ENCODE peak calls at places on chromosomes 3 and 15, in four cellular contexts. Y, J, K and Z are unnamed samples.

GRCh38 chr3:48428863-48429415 is 947 bp downstream of the PLXNB1 start:
- DNase-seq in J (no peak), K (peak), Y (peak), Z (no peak)

GRCh38 chr3:69012111-69012835 is 1.2 kb downstream of the EOGT start:
- DNase-seq in Y (peak), J (peak), K (peak), Z (peak)

GRCh38 chr3:64977308-64978100 is 289.7 kb upstream of the ADAMTS9 start:
- DNase-seq in J (peak), Y (no peak), K (no peak), Z (no peak)

GRCh38 chr15:69092159-69092558 is 68.3 kb upstream of the GLCE start:
- DNase-seq in Y (no peak), K (no peak), J (no peak), Z (no peak)

GRCh38 chr3:138059261-138059660 is 49.3 kb downstream of the CLDN18 start:
- DNase-seq in K (no peak), J (no peak), Y (no peak), Z (no peak)

GRCh38 chr15:39472661-39473657 is 107.9 kb upstream of the THBS1 start:
- DNase-seq in J (peak), K (no peak), Y (no peak), Z (peak)

GRCh38 chr3:124315215-124316033 is 323.5 kb upstream of the ROPN1 start:
- DNase-seq in Y (no peak), K (no peak), J (no peak), Z (peak)

GRCh38 chr3:28598165-28598564 is 249.5 kb upstream of the AZI2 start:
- DNase-seq in K (no peak), Y (no peak), J (no peak), Z (no peak)

GRCh38 chr15:40439461-40440299 is 1.1 kb upstream of the BAHD1 start:
- DNase-seq in Y (peak), K (no peak), J (no peak), Z (no peak)

GRCh38 chr15:38593523-38593922 is 28.9 kb upstream of the RASGRP1 start:
- DNase-seq in J (no peak), Y (no peak), K (no peak), Z (no peak)

GRCh38 chr3:9061634-9062033 is 98.4 kb upstream of the RAD18 start:
- DNase-seq in Y (no peak), K (no peak), J (no peak), Z (no peak)

GRCh38 chr3:119700269-119700919 is 2.4 kb upstream of the CFAP91 start:
- DNase-seq in J (no peak), Y (no peak), K (no peak), Z (no peak)

GRCh38 chr3:174439621-174440349 is 419.3 kb upstream of the NAALADL2 start:
- DNase-seq in Y (peak), J (peak), K (peak), Z (peak)

GRCh38 chr3:105876745-105877624 is 8.2 kb upstream of the CBLB start:
- DNase-seq in Y (no peak), J (no peak), K (no peak), Z (no peak)

GRCh38 chr3:180036678-180037455 is at the start of gene PEX5L:
- DNase-seq in K (peak), Y (peak), J (no peak), Z (no peak)

GRCh38 chr3:152524198-152525140 is 255.7 kb downstream of the MBNL1 start:
- DNase-seq in Y (peak), J (peak), K (peak), Z (peak)

GRCh38 chr15:82572311-82572710 is 32.1 kb upstream of the RPS17 start:
- DNase-seq in Y (peak), J (no peak), K (no peak), Z (no peak)

GRCh38 chr3:117939628-117940027 is 1095.0 kb downstream of the IGSF11 start:
- DNase-seq in J (no peak), K (no peak), Y (no peak), Z (no peak)

GRCh38 chr3:156535162-156535627 is 19.7 kb downstream of the SSR3 start:
- DNase-seq in J (peak), Y (no peak), K (no peak), Z (peak)

GRCh38 chr15:70379134-70379533 is 281.4 kb upstream of the TLE3 start:
- DNase-seq in J (no peak), K (no peak), Y (no peak), Z (no peak)

GRCh38 chr3:97291901-97292300 is 472.7 kb upstream of the ARL6 start:
- DNase-seq in J (no peak), K (no peak), Y (no peak), Z (no peak)

GRCh38 chr3:195173696-195174095 is 97.3 kb downstream of the XXYLT1 start:
- DNase-seq in Y (no peak), J (no peak), K (no peak), Z (no peak)

GRCh38 chr3:24110051-24110450 is 165.0 kb downstream of the NR1D2 start:
- DNase-seq in Y (no peak), K (no peak), J (peak), Z (peak)